ENCODE peak calls at places on chromosomes 6 and 20, in nine cellular contexts. U is testis, Q is NT2/D1, I is GM23248, D is NB4, X is brain microvascular endothelial cell, Y is pancreas, R is A549, W is AG04449. L is an unnamed sample.

GRCh38 chr20:46157625-46158024 is 39.5 kb downstream of the CD40 start:
- DNase-seq in U (no peak), Q (no peak), I (no peak), D (no peak), X (no peak), Y (no peak), R (no peak), W (no peak), L (no peak)

GRCh38 chr6:120378582-120379220 is 955.6 kb downstream of the TBC1D32 start:
- DNase-seq in U (peak; percentile 21), Q (no peak), I (peak; percentile 41), D (peak; percentile 58), X (no peak), Y (no peak), R (peak; percentile 6), W (no peak), L (peak; percentile 56)

GRCh38 chr20:46334423-46334978 is 26.2 kb upstream of the CDH22 start:
- DNase-seq in U (no peak), Q (no peak), I (no peak), D (no peak), X (no peak), Y (no peak), R (no peak), W (no peak), L (no peak)

GRCh38 chr20:35306931-35307517 is 14.8 kb upstream of the FAM83C start:
- DNase-seq in U (peak; percentile 76), Q (peak; percentile 50), I (peak; percentile 76), D (peak; percentile 75), X (peak; percentile 81), Y (peak; percentile 40), R (peak; percentile 91), W (no peak), L (peak; percentile 76)

GRCh38 chr6:81553246-81553645 is 199.2 kb downstream of the TENT5A start:
- DNase-seq in U (no peak), Q (no peak), I (peak; percentile 50), D (no peak), X (peak; percentile 33), Y (no peak), R (no peak), W (no peak), L (no peak)

GRCh38 chr6:42100029-42100901 is 42.2 kb downstream of the C6orf132 start:
- DNase-seq in U (peak; percentile 31), Q (no peak), I (peak; percentile 85), D (no peak), X (peak; percentile 64), Y (no peak), R (no peak), W (no peak), L (peak; percentile 56)

GRCh38 chr6:156016186-156016976 is 560.7 kb upstream of the NOX3 start:
- DNase-seq in U (no peak), Q (no peak), I (no peak), D (no peak), X (no peak), Y (no peak), R (no peak), W (no peak), L (no peak)

GRCh38 chr6:149716181-149716580 is 1.7 kb downstream of the LATS1 start:
- DNase-seq in U (no peak), Q (no peak), I (peak; percentile 36), D (no peak), X (no peak), Y (no peak), R (no peak), W (no peak), L (no peak)

GRCh38 chr6:34926655-34927054 is 37.6 kb downstream of the ANKS1A start:
- DNase-seq in U (no peak), Q (no peak), I (peak; percentile 73), D (no peak), X (peak; percentile 26), Y (no peak), R (no peak), W (no peak), L (peak; percentile 32)

GRCh38 chr6:47478233-47479155 is 905 bp downstream of the CD2AP start:
- DNase-seq in U (peak; percentile 48), Q (no peak), I (peak; percentile 55), D (no peak), X (no peak), Y (no peak), R (peak; percentile 21), W (no peak), L (peak; percentile 36)

GRCh38 chr20:59253779-59254319 is 46.6 kb upstream of the EDN3 start:
- DNase-seq in U (no peak), Q (no peak), I (no peak), D (peak; percentile 95), X (no peak), Y (no peak), R (no peak), W (no peak), L (no peak)

GRCh38 chr20:19120011-19120410 is 92.4 kb upstream of the SLC24A3 start:
- DNase-seq in U (no peak), Q (no peak), I (no peak), D (no peak), X (no peak), Y (no peak), R (no peak), W (no peak), L (no peak)

DNA sequence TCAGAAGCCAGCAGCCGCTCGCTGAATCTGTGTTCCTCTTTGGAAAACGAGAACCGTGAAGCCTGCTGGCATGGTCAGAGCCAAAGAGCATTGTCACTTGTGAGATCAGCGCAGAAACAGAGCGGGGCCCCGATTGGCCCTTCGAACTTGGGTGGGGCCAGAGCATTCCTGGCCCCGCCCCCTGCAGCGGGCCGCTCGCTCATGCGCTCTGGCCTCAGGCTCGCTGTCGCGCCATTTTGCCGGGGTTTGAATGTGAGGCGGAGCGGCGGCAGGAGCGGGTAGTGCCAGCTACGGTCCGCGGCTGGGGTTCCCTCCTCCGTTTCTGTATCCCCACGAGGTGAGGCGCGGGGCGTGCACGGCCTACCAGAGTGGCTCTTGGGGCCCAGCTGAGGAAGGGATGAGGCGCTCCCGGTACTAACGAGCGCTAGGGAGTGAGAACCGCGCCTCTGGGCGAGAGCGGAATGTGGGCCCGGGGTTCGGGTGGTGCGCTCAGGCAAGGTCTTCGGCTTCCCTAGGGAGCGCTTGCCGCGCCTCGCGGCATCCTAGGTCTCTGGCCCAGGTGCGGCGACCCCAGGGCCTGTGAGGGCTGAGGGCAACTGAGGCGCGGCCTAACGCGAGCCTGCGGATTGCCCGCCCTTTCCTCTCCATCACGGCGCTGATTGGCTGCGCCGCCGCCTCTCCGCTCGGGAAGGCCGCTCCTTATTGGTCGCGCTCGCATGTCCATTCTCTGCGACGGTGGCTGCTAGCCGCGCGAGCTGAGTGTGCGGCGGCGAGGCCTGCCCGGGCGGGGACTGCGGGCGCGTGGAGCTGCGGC is at the start of gene CSE1L:
- DNase-seq in U (peak; percentile 97), Q (peak; percentile 95), I (peak; percentile 99), D (peak; percentile 97), X (peak; percentile 90), Y (peak; percentile 96), R (peak; percentile 92), W (peak; percentile 69), L (peak; percentile 95)
- H3K4me3 ChIP-seq in U (peak within 1 kb of the TSS; percentile 95), Q (peak within 1 kb of the TSS; percentile 100), I (peak within 1 kb of the TSS; percentile 87), D (peak within 1 kb of the TSS; percentile 91), X (peak within 1 kb of the TSS; percentile 100), Y (peak within 1 kb of the TSS; percentile 64), R (peak within 1 kb of the TSS; percentile 73), W (peak within 1 kb of the TSS; percentile 100), L (peak within 1 kb of the TSS; percentile 94)

GRCh38 chr6:126377594-126378153 is 37.8 kb downstream of the CENPW start:
- DNase-seq in U (no peak), Q (no peak), I (no peak), D (no peak), X (no peak), Y (no peak), R (no peak), W (no peak), L (no peak)
- H3K4me3 ChIP-seq in U (no peak overlapping the region), Q (no peak overlapping the region), I (no peak overlapping the region), D (no peak overlapping the region), X (no peak overlapping the region), Y (no peak overlapping the region), R (no peak overlapping the region), W (no peak overlapping the region), L (no peak overlapping the region)

GRCh38 chr6:111258615-111259088 is 171.3 kb downstream of the SLC16A10 start:
- DNase-seq in U (no peak), Q (no peak), I (peak; percentile 57), D (no peak), X (no peak), Y (no peak), R (no peak), W (no peak), L (no peak)
- H3K4me3 ChIP-seq in U (peak overlapping the region; percentile 88), Q (no peak overlapping the region), I (peak overlapping the region; percentile 89), D (peak overlapping the region; percentile 73), X (peak overlapping the region; percentile 43), Y (no peak overlapping the region), R (peak overlapping the region; percentile 77), W (peak overlapping the region; percentile 31), L (peak overlapping the region; percentile 83)

GRCh38 chr6:13485303-13485702 is 2.1 kb downstream of the GFOD1 start:
- DNase-seq in U (no peak), Q (no peak), I (no peak), D (no peak), X (no peak), Y (no peak), R (no peak), W (no peak), L (no peak)
- H3K4me3 ChIP-seq in U (peak overlapping the region; percentile 75), Q (peak overlapping the region; percentile 63), I (peak overlapping the region; percentile 71), D (peak overlapping the region; percentile 86), X (peak overlapping the region; percentile 71), Y (no peak overlapping the region), R (peak overlapping the region; percentile 69), W (peak overlapping the region; percentile 68), L (peak overlapping the region; percentile 60)

GRCh38 chr20:16576219-16576618 is 3.0 kb upstream of the KIF16B start:
- DNase-seq in U (no peak), Q (no peak), I (no peak), D (no peak), X (no peak), Y (no peak), R (peak; percentile 52), W (no peak), L (no peak)
- H3K4me3 ChIP-seq in U (no peak overlapping the region), Q (no peak overlapping the region), I (no peak overlapping the region), D (no peak overlapping the region), X (no peak overlapping the region), Y (no peak overlapping the region), R (peak overlapping the region; percentile 63), W (no peak overlapping the region), L (no peak overlapping the region)

DNA sequence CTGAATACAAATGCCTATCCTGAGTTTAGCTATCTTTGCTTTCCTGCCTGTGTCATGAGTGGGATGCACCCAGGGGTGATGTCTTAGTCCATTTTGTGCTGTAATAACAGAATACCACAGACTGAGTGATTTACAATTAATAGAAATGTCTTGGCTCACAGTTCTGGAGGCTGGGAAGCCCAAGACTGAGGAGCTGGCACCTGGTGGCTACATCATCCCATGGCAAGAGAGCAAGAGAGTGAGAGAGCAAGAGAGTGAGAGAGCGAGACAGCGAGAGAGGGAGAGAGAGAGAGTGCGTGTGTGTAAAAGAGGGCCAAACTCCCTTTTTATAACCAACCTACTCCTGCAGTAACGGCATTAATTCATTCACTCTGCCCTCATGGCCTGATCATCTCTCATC is 76.8 kb downstream of the PRDM1 start:
- DNase-seq in U (no peak), Q (no peak), I (peak; percentile 43), D (peak; percentile 34), X (no peak), Y (no peak), R (no peak), W (no peak), L (peak; percentile 22)
- H3K4me3 ChIP-seq in U (no peak overlapping the region), Q (no peak overlapping the region), I (peak overlapping the region; percentile 57), D (peak overlapping the region; percentile 53), X (no peak overlapping the region), Y (no peak overlapping the region), R (no peak overlapping the region), W (no peak overlapping the region), L (no peak overlapping the region)

GRCh38 chr6:14639983-14640599 is 522.5 kb downstream of the CD83 start:
- DNase-seq in U (no peak), Q (peak; percentile 47), I (no peak), D (no peak), X (no peak), Y (no peak), R (no peak), W (no peak), L (no peak)
- H3K4me3 ChIP-seq in U (no peak overlapping the region), Q (no peak overlapping the region), I (no peak overlapping the region), D (no peak overlapping the region), X (no peak overlapping the region), Y (no peak overlapping the region), R (no peak overlapping the region), W (no peak overlapping the region), L (no peak overlapping the region)

L was measured in astrocyte of the spinal cord.